ENCODE peak calls at places on chromosomes 12 and 14, in four cellular contexts. One of them, this sample, is unnamed.

GRCh38 chr14:87131879-87132278 is 861.1 kb downstream of the GALC start:
- DNase-seq in K562: no peak
- DNase-seq in left lung: no peak
- DNase-seq in PC-9: no peak
- DNase-seq in this sample: no peak

GRCh38 chr12:43992856-43993255 is 157.0 kb downstream of the TMEM117 start:
- DNase-seq in K562: no peak
- DNase-seq in left lung: no peak
- DNase-seq in PC-9: no peak
- DNase-seq in this sample: no peak

GRCh38 chr12:64990991-64991570 is 130.0 kb downstream of the WIF1 start:
- DNase-seq in K562: no peak
- DNase-seq in left lung: no peak
- DNase-seq in PC-9: no peak
- DNase-seq in this sample: no peak

GRCh38 chr12:104686196-104686595 is 229.4 kb downstream of the CHST11 start:
- DNase-seq in K562: no peak
- DNase-seq in left lung: no peak
- DNase-seq in PC-9: no peak
- DNase-seq in this sample: no peak

GRCh38 chr14:76772300-76773187 is 11.3 kb downstream of the VASH1 start:
- DNase-seq in K562: peak; percentile 79
- DNase-seq in left lung: peak; percentile 87
- DNase-seq in PC-9: no peak
- DNase-seq in this sample: peak; percentile 87

GRCh38 chr12:6791931-6792520 is 2.7 kb downstream of the CD4 start:
- DNase-seq in K562: no peak
- DNase-seq in left lung: no peak
- DNase-seq in PC-9: no peak
- DNase-seq in this sample: no peak

GRCh38 chr12:52965337-52965731 is 16.4 kb downstream of the KRT18 start:
- DNase-seq in K562: no peak
- DNase-seq in left lung: no peak
- DNase-seq in PC-9: no peak
- DNase-seq in this sample: no peak

GRCh38 chr14:86221755-86222154 is 691.8 kb downstream of the FLRT2 start:
- DNase-seq in K562: no peak
- DNase-seq in left lung: no peak
- DNase-seq in PC-9: no peak
- DNase-seq in this sample: no peak

GRCh38 chr12:3725267-3726115 is 27.4 kb downstream of the CRACR2A start:
- DNase-seq in K562: no peak
- DNase-seq in left lung: no peak
- DNase-seq in PC-9: no peak
- DNase-seq in this sample: no peak

GRCh38 chr12:68977335-68977734 is 44.4 kb upstream of the CPM start:
- DNase-seq in K562: no peak
- DNase-seq in left lung: no peak
- DNase-seq in PC-9: no peak
- DNase-seq in this sample: no peak

GRCh38 chr12:109446869-109447268 is 30.2 kb downstream of the KCTD10 start:
- DNase-seq in K562: no peak
- DNase-seq in left lung: no peak
- DNase-seq in PC-9: no peak
- DNase-seq in this sample: no peak

GRCh38 chr12:78865297-78865955 is 852 bp downstream of the SYT1 start:
- DNase-seq in K562: no peak
- DNase-seq in left lung: no peak
- DNase-seq in PC-9: no peak
- DNase-seq in this sample: no peak

GRCh38 chr14:72433511-72433910 is 460.4 kb downstream of the DPF3 start:
- DNase-seq in K562: no peak
- DNase-seq in left lung: no peak
- DNase-seq in PC-9: no peak
- DNase-seq in this sample: no peak

GRCh38 chr12:127761880-127762279 is 505.1 kb upstream of the TMEM132C start:
- DNase-seq in K562: no peak
- DNase-seq in left lung: no peak
- DNase-seq in PC-9: no peak
- DNase-seq in this sample: no peak

GRCh38 chr12:76719171-76719631 is 44.7 kb upstream of the ZDHHC17 start:
- DNase-seq in K562: no peak
- DNase-seq in left lung: no peak
- DNase-seq in PC-9: no peak
- DNase-seq in this sample: no peak

GRCh38 chr12:32519047-32519446 is 119.7 kb downstream of the FGD4 start:
- DNase-seq in K562: no peak
- DNase-seq in left lung: no peak
- DNase-seq in PC-9: no peak
- DNase-seq in this sample: no peak

GRCh38 chr12:32512910-32513309 is 113.6 kb downstream of the FGD4 start:
- DNase-seq in K562: no peak
- DNase-seq in left lung: no peak
- DNase-seq in PC-9: no peak
- DNase-seq in this sample: no peak

GRCh38 chr12:32517966-32518365 is 118.6 kb downstream of the FGD4 start:
- DNase-seq in K562: no peak
- DNase-seq in left lung: no peak
- DNase-seq in PC-9: no peak
- DNase-seq in this sample: no peak

GRCh38 chr12:32515137-32515860 is 115.9 kb downstream of the FGD4 start:
- DNase-seq in K562: no peak
- DNase-seq in left lung: no peak
- DNase-seq in PC-9: no peak
- DNase-seq in this sample: no peak

GRCh38 chr12:32516230-32516629 is 116.9 kb downstream of the FGD4 start:
- DNase-seq in K562: peak; percentile 41
- DNase-seq in left lung: no peak
- DNase-seq in PC-9: no peak
- DNase-seq in this sample: no peak
- TF ChIP-seq CTCF in K562: no peak
- TF ChIP-seq CTCF in left lung: no peak
- TF ChIP-seq CTCF in PC-9: no peak
- TF ChIP-seq CTCF in this sample: no peak

GRCh38 chr14:23124337-23124954 is 5.4 kb upstream of the CEBPE start:
- DNase-seq in K562: no peak
- DNase-seq in left lung: no peak
- DNase-seq in PC-9: no peak
- DNase-seq in this sample: no peak

GRCh38 chr14:23123419-23123818 is 4.4 kb upstream of the CEBPE start:
- DNase-seq in K562: peak; percentile 87
- DNase-seq in left lung: peak; percentile 57
- DNase-seq in PC-9: no peak
- DNase-seq in this sample: peak; percentile 86

GRCh38 chr14:23125933-23126524 is 7.0 kb upstream of the CEBPE start:
- DNase-seq in K562: peak; percentile 35
- DNase-seq in left lung: no peak
- DNase-seq in PC-9: no peak
- DNase-seq in this sample: no peak

GRCh38 chr14:23126548-23127278 is 7.7 kb upstream of the CEBPE start:
- DNase-seq in K562: no peak
- DNase-seq in left lung: no peak
- DNase-seq in PC-9: no peak
- DNase-seq in this sample: no peak

GRCh38 chr14:23125006-23125405 is 6.0 kb upstream of the CEBPE start:
- DNase-seq in K562: no peak
- DNase-seq in left lung: no peak
- DNase-seq in PC-9: no peak
- DNase-seq in this sample: no peak
- H3K27ac ChIP-seq in K562: no peak overlapping the region
- H3K27ac ChIP-seq in left lung: no peak overlapping the region
- H3K27ac ChIP-seq in PC-9: no peak overlapping the region
- H3K27ac ChIP-seq in this sample: no peak overlapping the region

GRCh38 chr12:49019435-49020317 is 1.1 kb upstream of the PRKAG1 start:
- DNase-seq in K562: peak; percentile 81
- DNase-seq in left lung: no peak
- DNase-seq in PC-9: no peak
- DNase-seq in this sample: no peak
- TF ChIP-seq CTCF in K562: peak; percentile 72
- TF ChIP-seq CTCF in left lung: no peak
- TF ChIP-seq CTCF in PC-9: peak; percentile 52
- TF ChIP-seq CTCF in this sample: peak; percentile 12

GRCh38 chr12:93377252-93377542 is 528 bp upstream of the NUDT4 start:
- DNase-seq in K562: no peak
- DNase-seq in left lung: no peak
- DNase-seq in PC-9: no peak
- DNase-seq in this sample: no peak
- H3K27ac ChIP-seq in K562: peak overlapping the region; percentile 84
- H3K27ac ChIP-seq in left lung: peak overlapping the region; percentile 95
- H3K27ac ChIP-seq in PC-9: peak overlapping the region; percentile 42
- H3K27ac ChIP-seq in this sample: peak overlapping the region; percentile 95

GRCh38 chr12:132014915-132015280 is 65.2 kb downstream of the EP400 start:
- DNase-seq in K562: no peak
- DNase-seq in left lung: no peak
- DNase-seq in PC-9: no peak
- DNase-seq in this sample: no peak
- TF ChIP-seq CTCF in K562: no peak
- TF ChIP-seq CTCF in left lung: no peak
- TF ChIP-seq CTCF in PC-9: no peak
- TF ChIP-seq CTCF in this sample: no peak

GRCh38 chr12:93441111-93441616 is 583 bp downstream of the UBE2N start:
- DNase-seq in K562: peak; percentile 52
- DNase-seq in left lung: peak; percentile 45
- DNase-seq in PC-9: peak; percentile 37
- DNase-seq in this sample: peak; percentile 77
- H3K27ac ChIP-seq in K562: peak overlapping the region; percentile 93
- H3K27ac ChIP-seq in left lung: peak overlapping the region; percentile 90
- H3K27ac ChIP-seq in PC-9: peak overlapping the region; percentile 83
- H3K27ac ChIP-seq in this sample: peak overlapping the region; percentile 96

DNA sequence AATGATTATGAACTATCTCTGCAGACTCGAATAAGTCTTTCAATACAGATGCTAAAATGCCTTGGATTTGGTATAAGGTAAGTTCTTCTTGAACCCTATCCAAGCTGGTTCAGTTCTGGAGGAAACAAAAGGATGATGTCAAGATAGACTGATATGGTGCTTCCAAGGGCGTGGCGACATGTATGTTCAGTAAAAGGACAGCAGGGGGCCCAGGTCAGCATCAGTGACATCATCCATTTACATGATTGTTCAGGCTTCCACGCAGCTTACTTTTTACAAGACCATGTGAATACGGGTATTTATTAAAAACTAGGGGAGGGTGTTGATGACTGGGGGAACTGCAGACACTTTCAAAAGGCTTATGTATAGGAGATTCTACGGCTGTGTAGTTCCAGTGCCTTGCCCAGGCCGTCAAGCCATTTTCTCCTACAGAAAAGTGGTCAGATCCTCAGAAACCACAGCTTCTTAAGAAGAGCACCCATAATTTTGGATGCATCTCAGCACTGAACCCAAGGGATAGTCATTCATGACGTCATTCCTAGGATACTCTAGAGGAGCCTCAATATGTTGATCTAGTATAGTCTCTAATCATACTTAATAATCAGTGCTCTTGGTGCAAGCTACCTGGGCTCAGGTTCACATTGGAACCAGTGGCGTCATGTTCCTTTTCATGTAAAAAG is 527.7 kb downstream of the FUT8 start:
- DNase-seq in K562: peak; percentile 43
- DNase-seq in left lung: no peak
- DNase-seq in PC-9: no peak
- DNase-seq in this sample: no peak
- TF ChIP-seq CTCF in K562: peak; percentile 48
- TF ChIP-seq CTCF in left lung: no peak
- TF ChIP-seq CTCF in PC-9: no peak
- TF ChIP-seq CTCF in this sample: no peak

DNA sequence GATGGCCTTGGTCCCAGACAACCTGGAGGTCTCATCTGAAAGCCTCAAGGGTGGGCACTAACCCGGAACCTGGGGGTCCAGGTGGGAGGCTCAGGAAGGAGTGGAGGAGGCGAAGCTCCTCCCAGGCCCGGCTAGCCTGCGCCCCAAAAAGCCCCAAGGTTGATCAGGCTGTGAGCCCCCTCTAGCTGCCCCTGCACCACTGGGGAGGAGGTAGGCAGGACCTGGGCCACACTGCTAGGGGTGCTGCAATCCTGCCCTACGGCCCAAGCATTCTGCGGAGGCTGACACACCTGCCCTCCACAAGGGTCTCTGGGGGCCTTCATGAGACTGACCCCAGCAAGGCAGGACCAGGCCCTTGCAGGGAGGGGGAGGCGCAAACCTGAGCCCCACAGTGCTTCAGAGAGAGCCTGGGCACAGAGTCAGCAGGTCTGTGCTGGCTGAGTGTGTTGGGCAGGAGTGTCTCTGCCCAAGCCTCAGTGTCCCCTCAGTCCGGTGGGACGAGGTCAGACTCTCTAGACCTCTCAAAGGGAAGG is 51.9 kb downstream of the CCDC85C start:
- DNase-seq in K562: no peak
- DNase-seq in left lung: no peak
- DNase-seq in PC-9: no peak
- DNase-seq in this sample: no peak
- H3K27ac ChIP-seq in K562: no peak overlapping the region
- H3K27ac ChIP-seq in left lung: no peak overlapping the region
- H3K27ac ChIP-seq in PC-9: no peak overlapping the region
- H3K27ac ChIP-seq in this sample: no peak overlapping the region

This sample was measured in upper lobe of right lung.